ENCODE peak calls at places on chromosomes 5 and 9, in nine cellular contexts. C is AG04450; N is CD4-positive, alpha-beta T cell; M is adrenal gland; V is GM12878; I is stomach; A is lung; F is fibroblast of lung; P is A549. T is an unnamed sample. For H3K9me3, the result is how much of the 10 kb centered on the place peaks cover.

GRCh38 chr9:116905131-116905724 is 218.1 kb downstream of the TRIM32 start:
- DNase-seq in F (no peak), M (no peak), V (no peak), A (no peak), N (no peak), C (no peak), I (no peak), P (no peak), T (no peak)

GRCh38 chr9:27085456-27085855 is 23.6 kb upstream of the TEK start:
- DNase-seq in F (no peak), N (no peak), C (no peak), A (no peak), I (no peak), P (no peak), V (no peak), M (no peak), T (no peak)

GRCh38 chr5:106522296-106522695 is 1148.4 kb downstream of the EFNA5 start:
- DNase-seq in I (no peak), V (no peak), N (no peak), C (no peak), F (peak), P (peak), A (no peak), M (no peak), T (no peak)

GRCh38 chr9:106916491-106917235 is 53.7 kb downstream of the ZNF462 start:
- DNase-seq in F (peak), V (no peak), P (peak), N (no peak), A (peak), I (no peak), C (peak), M (peak), T (no peak)

GRCh38 chr9:113578279-113578865 is 114.8 kb downstream of the RGS3 start:
- DNase-seq in V (no peak), I (no peak), A (no peak), P (no peak), C (no peak), N (no peak), F (no peak), M (no peak), T (peak)

GRCh38 chr9:78775889-78776288 is 479.0 kb downstream of the PSAT1 start:
- DNase-seq in F (no peak), V (no peak), I (no peak), A (no peak), N (no peak), C (no peak), P (no peak), M (no peak), T (no peak)

GRCh38 chr9:6944093-6944551 is 186.3 kb downstream of the KDM4C start:
- DNase-seq in C (no peak), A (no peak), P (no peak), M (no peak), I (no peak), V (no peak), F (peak), N (no peak), T (no peak)

GRCh38 chr5:95883185-95884020 is 60.9 kb upstream of the GLRX start:
- DNase-seq in F (no peak), M (no peak), C (no peak), A (no peak), I (no peak), N (no peak), P (no peak), V (peak), T (no peak)

GRCh38 chr9:78103971-78104433 is 72.4 kb upstream of the GNAQ start:
- DNase-seq in F (no peak), C (no peak), A (no peak), V (no peak), P (no peak), M (no peak), I (no peak), N (no peak), T (no peak)

GRCh38 chr9:121029469-121029868 is 20.6 kb downstream of the C5 start:
- DNase-seq in I (no peak), P (no peak), A (no peak), M (no peak), F (no peak), C (no peak), N (no peak), V (no peak), T (no peak)

GRCh38 chr5:111299067-111299481 is 74.9 kb downstream of the CAMK4 start:
- DNase-seq in M (no peak), V (no peak), N (no peak), I (no peak), A (no peak), P (peak), F (peak), C (no peak), T (no peak)

GRCh38 chr5:34604119-34604675 is 51.9 kb upstream of the RAI14 start:
- DNase-seq in A (no peak), C (no peak), V (no peak), M (no peak), N (no peak), F (no peak), P (no peak), I (no peak), T (no peak)

GRCh38 chr5:133453084-133453765 is 159.1 kb downstream of the FSTL4 start:
- DNase-seq in P (no peak), F (no peak), N (no peak), A (no peak), I (no peak), V (no peak), M (no peak), C (no peak), T (no peak)

GRCh38 chr5:97062046-97062445 is 80.4 kb downstream of the LIX1 start:
- DNase-seq in C (no peak), I (no peak), A (no peak), F (no peak), N (no peak), V (no peak), P (no peak), M (no peak), T (no peak)

GRCh38 chr5:73883646-73884045 is 257.6 kb downstream of the ARHGEF28 start:
- DNase-seq in C (no peak), M (no peak), I (peak), F (no peak), P (no peak), V (no peak), N (no peak), A (no peak), T (no peak)

GRCh38 chr5:131541766-131542165 is 93.3 kb downstream of the RAPGEF6 start:
- DNase-seq in C (no peak), A (no peak), M (no peak), V (no peak), F (no peak), N (no peak), I (no peak), P (no peak), T (no peak)

GRCh38 chr9:93451762-93452709 is 551 bp downstream of the FAM120A start:
- DNase-seq in P (peak), M (peak), I (peak), C (no peak), A (peak), N (peak), V (no peak), F (peak), T (peak)

GRCh38 chr5:97297063-97297715 is 114.1 kb upstream of the RIOK2 start:
- DNase-seq in P (peak), I (no peak), V (peak), N (no peak), C (no peak), F (peak), A (no peak), M (no peak), T (no peak)

GRCh38 chr5:157464518-157465171 is 4.6 kb downstream of the NIPAL4 start:
- DNase-seq in N (peak), F (peak), I (peak), M (peak), P (peak), A (peak), C (peak), V (peak), T (no peak)

GRCh38 chr5:51475628-51476027 is 92.4 kb downstream of the ISL1 start:
- DNase-seq in F (no peak), N (no peak), I (no peak), P (no peak), M (no peak), A (no peak), C (no peak), V (no peak), T (no peak)

DNA sequence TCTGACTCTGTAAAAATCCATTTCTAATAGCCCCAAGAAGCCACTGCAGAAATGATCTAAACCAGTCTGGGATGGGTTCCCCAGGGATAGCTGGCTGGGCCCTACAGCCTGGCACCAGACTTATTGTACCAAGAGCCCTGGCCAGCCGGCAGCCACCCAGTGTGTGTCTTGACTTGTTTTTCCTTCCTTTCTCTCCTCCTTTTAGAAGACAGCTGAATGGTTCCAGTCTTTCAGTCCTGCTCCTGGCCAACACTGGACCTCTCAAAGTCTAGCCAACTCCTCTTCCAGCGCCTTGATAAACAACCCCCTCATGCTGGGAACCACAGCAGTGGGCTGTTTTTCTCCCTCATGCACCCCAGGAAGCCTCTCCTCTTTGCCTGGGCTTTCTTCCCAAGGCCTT is 34.1 kb downstream of the ATOX1 start:
- DNase-seq in N (no peak), M (peak), C (no peak), F (no peak), I (no peak), P (no peak), V (no peak), A (no peak), T (no peak)
- H3K9me3 ChIP-seq in N (under half), M (under half), C (under half), F (under half), I (under half), P (under half), V (under half), A (under half), T (under half)

DNA sequence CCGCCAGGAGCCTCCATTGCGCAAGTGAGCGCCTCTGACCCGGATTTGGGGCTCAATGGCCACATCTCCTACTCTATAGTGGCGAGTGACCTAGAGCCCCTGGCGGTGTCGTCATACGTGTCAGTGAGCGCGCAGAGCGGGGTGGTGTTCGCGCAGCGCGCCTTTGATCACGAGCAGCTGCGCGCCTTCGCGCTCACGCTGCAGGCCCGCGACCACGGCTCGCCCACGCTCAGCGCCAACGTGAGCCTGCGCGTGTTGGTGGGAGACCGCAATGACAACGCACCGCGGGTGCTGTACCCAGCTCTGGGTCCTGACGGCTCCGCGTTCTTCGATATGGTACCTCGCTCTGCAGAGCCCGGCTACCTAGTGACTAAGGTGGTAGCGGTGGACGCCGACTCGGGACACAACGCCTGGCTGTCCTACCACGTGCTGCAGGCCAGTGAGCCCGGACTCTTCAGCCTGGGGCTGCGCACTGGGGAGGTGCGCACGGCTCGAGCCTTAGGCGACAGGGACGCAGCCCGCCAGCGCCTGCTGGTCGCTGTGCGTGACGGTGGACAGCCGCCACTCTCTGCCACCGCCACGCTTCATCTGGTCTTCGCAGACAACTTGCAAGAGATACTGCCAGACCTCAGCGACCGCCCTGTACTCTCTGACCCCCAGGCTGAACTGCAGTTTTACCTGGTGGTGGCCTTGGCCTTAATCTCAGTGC is 1.9 kb downstream of the PCDHGB6 start:
- DNase-seq in C (no peak), A (no peak), P (no peak), I (no peak), N (no peak), F (no peak), V (no peak), M (no peak), T (no peak)
- H3K9me3 ChIP-seq in C (half or more), A (half or more), P (half or more), I (half or more), N (under half), F (under half), V (under half), M (under half), T (under half)

GRCh38 chr5:141272906-141273305 is 27.7 kb downstream of the PCDHB15 start:
- DNase-seq in F (no peak), I (no peak), P (peak), A (no peak), M (no peak), V (no peak), N (no peak), C (no peak), T (no peak)

DNA sequence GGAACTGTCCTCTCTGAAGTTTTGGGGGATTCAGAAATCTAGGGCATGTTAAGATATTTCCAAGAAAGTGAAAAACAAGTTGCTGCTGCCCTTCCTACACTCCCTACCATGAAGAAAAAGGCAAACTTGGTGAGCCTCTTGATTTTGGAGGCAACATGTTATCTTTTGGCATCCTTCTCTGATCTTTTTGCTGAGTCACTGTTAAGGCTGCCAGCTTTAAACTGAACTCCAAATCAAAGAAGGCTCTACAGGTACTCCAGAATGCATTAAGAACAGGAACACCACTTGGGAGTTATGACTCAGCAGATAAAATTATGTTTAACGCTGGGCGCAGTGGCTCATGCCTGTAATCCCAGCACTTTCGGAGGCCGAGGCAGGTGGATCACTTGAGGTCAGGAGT is 24.0 kb downstream of the PCDHB15 start:
- DNase-seq in C (no peak), I (no peak), N (no peak), P (no peak), M (no peak), V (no peak), F (no peak), A (no peak), T (no peak)
- H3K9me3 ChIP-seq in C (under half), I (half or more), N (half or more), P (half or more), M (under half), V (under half), F (under half), A (under half), T (under half)

DNA sequence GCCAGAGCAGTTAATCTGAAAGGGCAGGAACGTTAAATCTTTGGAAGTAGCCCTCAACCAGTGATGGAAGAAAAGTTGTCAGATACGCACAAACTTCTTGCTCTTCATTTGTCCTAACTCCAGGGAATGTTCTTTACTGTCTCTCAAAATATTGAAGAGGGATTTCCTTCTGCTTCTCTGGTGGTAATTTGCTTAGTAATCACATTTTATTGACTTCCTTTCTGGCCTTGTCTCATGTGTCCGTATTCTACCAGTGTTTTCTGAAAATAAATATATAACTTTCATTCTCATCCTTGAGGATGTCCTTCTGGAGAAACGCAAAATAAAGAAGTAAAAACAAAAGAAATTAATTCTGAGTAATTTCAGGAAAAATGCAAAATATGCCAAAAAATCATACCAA is 282.1 kb downstream of the CYLC2 start:
- DNase-seq in M (no peak), F (no peak), V (no peak), N (no peak), C (no peak), I (no peak), P (no peak), A (no peak), T (no peak)
- H3K9me3 ChIP-seq in M (under half), F (under half), V (under half), N (under half), C (under half), I (under half), P (under half), A (under half), T (under half)

DNA sequence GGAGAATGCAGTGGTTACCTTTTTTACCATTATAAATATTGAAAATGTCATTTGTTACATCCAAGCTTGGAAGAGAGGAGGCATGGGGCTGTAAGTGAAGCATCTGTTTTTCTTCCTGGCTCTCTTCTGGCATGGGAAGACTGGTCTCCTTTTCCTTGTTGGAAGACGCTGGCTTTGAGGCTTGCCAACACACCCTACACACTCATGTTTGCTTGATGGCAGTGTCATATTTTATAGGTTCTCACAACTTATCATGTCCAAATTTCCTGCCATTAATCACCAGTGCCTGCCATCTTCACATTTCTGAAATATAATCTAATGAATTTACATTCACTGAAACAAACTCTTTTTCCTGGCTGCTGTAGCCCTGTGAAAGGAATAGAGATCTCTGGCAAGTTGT is 252.9 kb downstream of the MAN2A1 start:
- DNase-seq in V (no peak), P (no peak), M (no peak), I (no peak), N (no peak), C (no peak), F (no peak), A (no peak), T (no peak)
- H3K9me3 ChIP-seq in V (under half), P (under half), M (under half), I (under half), N (under half), C (under half), F (under half), A (under half), T (under half)

GRCh38 chr9:96762562-96762961 is 15.3 kb downstream of the ZNF510 start:
- DNase-seq in C (no peak), F (no peak), M (no peak), V (no peak), A (no peak), P (peak), I (no peak), N (no peak), T (no peak)
- H3K9me3 ChIP-seq in C (under half), F (under half), M (under half), V (half or more), A (under half), P (half or more), I (half or more), N (half or more), T (under half)

GRCh38 chr5:1448511-1449011 is 3.3 kb upstream of the SLC6A3 start:
- DNase-seq in F (no peak), I (peak), A (no peak), M (peak), P (no peak), C (no peak), V (no peak), N (no peak), T (no peak)

GRCh38 chr5:1447772-1448361 is 2.6 kb upstream of the SLC6A3 start:
- DNase-seq in P (no peak), A (no peak), V (no peak), C (no peak), F (no peak), N (no peak), M (peak), I (peak), T (no peak)

GRCh38 chr5:1449081-1449630 is 3.9 kb upstream of the SLC6A3 start:
- DNase-seq in P (no peak), V (no peak), N (no peak), F (no peak), M (peak), C (no peak), I (peak), A (no peak), T (no peak)

GRCh38 chr5:1453613-1454012 is 8.4 kb upstream of the SLC6A3 start:
- DNase-seq in P (no peak), I (no peak), M (no peak), C (no peak), N (no peak), F (no peak), A (no peak), V (no peak), T (no peak)
- H3K9me3 ChIP-seq in P (half or more), I (under half), M (under half), C (under half), N (under half), F (under half), A (under half), V (under half), T (under half)

GRCh38 chr5:150905312-150905683 is 518 bp upstream of the ZNF300 start:
- DNase-seq in C (no peak), P (no peak), I (no peak), F (no peak), N (no peak), M (no peak), A (no peak), V (no peak), T (no peak)
- H3K9me3 ChIP-seq in C (under half), P (half or more), I (under half), F (under half), N (half or more), M (under half), A (under half), V (under half), T (under half)

T was measured in pancreas.